ENCODE peak calls at places on chromosome 1, in six cellular contexts. F, I, K, S, J and O are unnamed samples. For H3K36me3, the result is how much of the 10 kb centered on the place peaks cover.

GRCh38 chr1:66996018-66996682 is 57.8 kb downstream of the SLC35D1 start:
- DNase-seq in K (peak), F (no peak), J (peak), I (peak), S (peak), O (peak)

GRCh38 chr1:111441573-111442192 is 7.4 kb downstream of the WDR77 start:
- DNase-seq in J (peak), K (peak), S (no peak), I (no peak), F (no peak), O (no peak)

GRCh38 chr1:203794764-203795381 is 550 bp upstream of the ZBED6 start:
- DNase-seq in J (no peak), F (no peak), I (no peak), S (no peak), K (no peak), O (no peak)

GRCh38 chr1:156260896-156261295 is 13.0 kb upstream of the PAQR6 start:
- DNase-seq in S (no peak), K (no peak), I (no peak), J (no peak), F (no peak), O (no peak)

GRCh38 chr1:106680922-106681321 is 375.6 kb upstream of the PRMT6 start:
- DNase-seq in I (no peak), S (no peak), J (no peak), K (no peak), F (no peak), O (no peak)

GRCh38 chr1:20632386-20632785 is 872 bp upstream of the PINK1 start:
- DNase-seq in I (no peak), K (no peak), S (no peak), J (no peak), F (no peak), O (no peak)

GRCh38 chr1:66769512-66770229 is 17.4 kb downstream of the DYNLT5 start:
- DNase-seq in K (no peak), S (no peak), I (no peak), J (no peak), F (no peak), O (no peak)

GRCh38 chr1:94093996-94094395 is 27.0 kb downstream of the ABCA4 start:
- DNase-seq in F (no peak), K (no peak), J (no peak), S (no peak), I (no peak), O (peak)

GRCh38 chr1:194535369-194535768 is 1349.0 kb upstream of the B3GALT2 start:
- DNase-seq in K (no peak), J (no peak), I (no peak), F (no peak), S (no peak), O (no peak)

GRCh38 chr1:84143796-84144565 is at the start of gene PRKACB:
- DNase-seq in F (no peak), K (no peak), I (no peak), S (no peak), J (no peak), O (no peak)

GRCh38 chr1:115296981-115297380 is 41.1 kb downstream of the NGF start:
- DNase-seq in I (no peak), J (no peak), F (no peak), S (no peak), K (no peak), O (no peak)

GRCh38 chr1:228175316-228176023 is 9.9 kb downstream of the IBA57 start:
- DNase-seq in S (no peak), F (no peak), J (no peak), K (no peak), I (no peak), O (no peak)

DNA sequence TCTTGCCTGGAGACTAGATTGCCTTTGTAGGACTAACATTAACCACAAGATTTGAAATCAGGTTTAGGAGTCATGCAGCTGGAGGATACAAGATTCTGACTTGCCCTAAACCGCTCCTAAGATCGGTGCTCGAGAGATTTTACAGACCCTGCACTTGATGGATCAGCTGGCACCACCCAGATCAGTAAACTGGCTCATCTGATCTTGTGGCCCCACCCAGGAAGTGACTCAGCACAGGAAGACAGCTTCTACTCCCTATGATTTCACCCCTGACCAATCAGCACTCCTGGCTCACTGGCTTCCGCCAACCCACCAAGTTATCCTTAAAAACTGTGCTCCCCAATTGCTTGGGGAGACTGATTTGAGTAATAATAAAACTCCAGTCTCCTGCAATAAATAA is 878 bp upstream of the CATSPERE start:
- DNase-seq in I (no peak), K (no peak), S (no peak), J (no peak), F (no peak), O (peak)
- H3K4me3 ChIP-seq in I (no peak), K (no peak), S (no peak), J (no peak), F (peak), O (no peak)

GRCh38 chr1:31653761-31654160 is 9.1 kb upstream of the PEF1 start:
- DNase-seq in J (no peak), K (no peak), S (no peak), F (no peak), I (no peak), O (no peak)

GRCh38 chr1:31657020-31657804 is 12.5 kb upstream of the PEF1 start:
- DNase-seq in S (no peak), K (no peak), I (no peak), J (no peak), F (no peak), O (no peak)

GRCh38 chr1:31655104-31655503 is 10.4 kb upstream of the PEF1 start:
- DNase-seq in J (no peak), K (no peak), I (no peak), S (no peak), F (no peak), O (no peak)

GRCh38 chr1:31654171-31654776 is 9.6 kb upstream of the PEF1 start:
- DNase-seq in S (no peak), K (no peak), I (no peak), J (no peak), F (no peak), O (no peak)

DNA sequence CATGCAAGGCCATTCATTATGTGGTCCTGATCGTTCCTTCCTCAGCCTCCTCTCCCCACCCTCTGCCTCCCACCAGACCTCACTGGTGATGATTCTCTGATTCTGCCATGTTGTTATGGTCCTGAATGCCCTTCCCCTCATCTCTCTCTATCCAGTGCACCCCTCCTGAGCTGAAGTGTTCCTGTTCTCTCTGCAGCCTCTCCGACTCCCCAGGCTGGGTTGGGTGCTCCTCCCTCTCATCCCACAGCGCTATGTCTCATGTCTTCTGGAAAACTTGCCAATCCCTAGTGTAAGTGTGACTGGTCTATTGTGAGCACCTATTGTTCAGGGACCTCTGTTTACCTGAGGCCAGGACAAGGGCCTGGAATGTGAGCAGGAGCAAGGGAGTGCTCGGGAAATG is 11.1 kb upstream of the PEF1 start:
- DNase-seq in F (no peak), I (no peak), K (no peak), S (no peak), J (no peak), O (no peak)
- H3K36me3 ChIP-seq in F (under half), I (under half), K (under half), S (under half), J (under half), O (under half)

GRCh38 chr1:169915150-169915549 is 21.5 kb upstream of the SCYL3 start:
- DNase-seq in I (no peak), J (no peak), F (no peak), S (no peak), K (no peak), O (no peak)
- H3K4me3 ChIP-seq in I (no peak), J (no peak), F (no peak), S (no peak), K (no peak), O (no peak)

GRCh38 chr1:1521331-1521730 is 9.4 kb downstream of the ATAD3A start:
- DNase-seq in I (no peak), S (no peak), F (no peak), J (no peak), K (no peak), O (no peak)
- H3K36me3 ChIP-seq in I (under half), S (under half), F (half or more), J (under half), K (under half), O (under half)